ENCODE peak calls at places on chromosome 21, in ten cellular contexts. X is NCI-H1417; O is spleen; D is stimulated activated CD8-positive, alpha-beta memory T cell treated with anti-CD3 and anti-CD28 coated beads, Interleukin-15, amount 100 ng/mL, for 4 hours; L is frontal cortex; J is NCI-H460; K is AG08396; G is astrocyte of the spinal cord; R is effector CD4-positive, alpha-beta T cell; T is amniotic epithelial cell. N is an unnamed sample.

GRCh38 chr21:15774590-15774989 is 44.8 kb downstream of the USP25 start:
- DNase-seq in G (peak; percentile 45), O (no peak), T (peak; percentile 80), D (no peak), X (no peak), K (no peak), R (no peak), L (no peak), J (no peak), N (no peak)

GRCh38 chr21:43744725-43745124 is 25.8 kb downstream of the PDXK start:
- DNase-seq in D (no peak), K (no peak), O (no peak), X (no peak), R (no peak), G (no peak), T (no peak), L (no peak), J (no peak), N (no peak)

GRCh38 chr21:29382029-29382654 is 83.4 kb downstream of the BACH1 start:
- DNase-seq in K (peak; percentile 45), L (no peak), T (peak; percentile 78), G (peak; percentile 73), X (no peak), J (no peak), R (no peak), O (no peak), D (no peak), N (no peak)

GRCh38 chr21:42439284-42440186 is 35.8 kb downstream of the UBASH3A start:
- DNase-seq in K (no peak), X (no peak), J (no peak), D (no peak), L (no peak), T (no peak), G (no peak), R (no peak), O (peak; percentile 66), N (no peak)

GRCh38 chr21:42683371-42684108 is 30.1 kb downstream of the PDE9A start:
- DNase-seq in O (no peak), L (no peak), K (no peak), R (no peak), D (no peak), X (no peak), J (no peak), T (no peak), G (no peak), N (no peak)

GRCh38 chr21:42707207-42707830 is 53.9 kb downstream of the PDE9A start:
- DNase-seq in L (no peak), D (no peak), K (no peak), X (no peak), J (no peak), T (no peak), O (no peak), R (no peak), G (no peak), N (no peak)

GRCh38 chr21:36481639-36482038 is 1.7 kb upstream of the CLDN14 start:
- DNase-seq in R (no peak), D (no peak), J (no peak), T (no peak), G (no peak), O (no peak), X (no peak), K (no peak), L (no peak), N (no peak)

GRCh38 chr21:22842875-22843274 is 1844.7 kb downstream of the NCAM2 start:
- DNase-seq in J (no peak), R (no peak), L (no peak), O (no peak), T (no peak), X (peak; percentile 88), D (no peak), K (no peak), G (no peak), N (no peak)

GRCh38 chr21:15820857-15821256 is 91.1 kb downstream of the USP25 start:
- DNase-seq in G (peak; percentile 32), X (no peak), T (no peak), L (no peak), D (no peak), O (no peak), K (no peak), R (no peak), J (no peak), N (no peak)

GRCh38 chr21:38797470-38797869 is 8.3 kb upstream of the ETS2 start:
- DNase-seq in T (no peak), G (no peak), L (no peak), K (no peak), X (no peak), J (no peak), O (no peak), R (no peak), D (no peak), N (peak; percentile 22)

GRCh38 chr21:43866659-43867331 is 1.8 kb downstream of the AGPAT3 start:
- DNase-seq in J (no peak), O (peak; percentile 78), T (no peak), G (no peak), L (no peak), D (no peak), K (no peak), R (peak; percentile 47), X (no peak), N (no peak)

GRCh38 chr21:34367320-34367935 is 3.6 kb downstream of the KCNE2 start:
- DNase-seq in D (no peak), K (no peak), L (no peak), G (peak; percentile 77), O (no peak), X (peak; percentile 84), J (peak; percentile 75), R (peak; percentile 29), T (peak; percentile 73), N (no peak)

GRCh38 chr21:32516729-32517649 is 68.3 kb downstream of the TCP10L start:
- DNase-seq in J (peak; percentile 79), X (no peak), G (peak; percentile 97), D (no peak), L (no peak), R (no peak), T (peak; percentile 88), K (peak; percentile 33), O (no peak), N (peak; percentile 29)

N was measured in CMK.